ENCODE peak calls at places on chromosomes 4 and X, in eight cellular contexts. Y, Q, O, U, S, T, P and M are unnamed samples.
A peak's percentile ranks its signal among the peaks of the same experiment; 100 is the strongest.

GRCh38 chrX:132022115-132022862 is 813 bp upstream of the STK26 start:
- DNase-seq in P (no peak), U (no peak), T (no peak), Y (no peak), O (no peak), Q (peak; percentile 10), S (no peak), M (no peak)

GRCh38 chr4:54101190-54102041 is 1.5 kb downstream of the GSX2 start:
- DNase-seq in Y (no peak), Q (no peak), O (no peak), S (peak; percentile 64), P (no peak), U (no peak), T (no peak), M (no peak)

GRCh38 chr4:163343604-163344146 is at the start of gene NPY5R:
- DNase-seq in Y (no peak), O (no peak), Q (no peak), P (peak; percentile 43), T (no peak), U (no peak), S (peak; percentile 51), M (no peak)

GRCh38 chr4:80103615-80104014 is 30.6 kb upstream of the ANTXR2 start:
- DNase-seq in S (no peak), U (no peak), Y (no peak), Q (no peak), T (no peak), O (no peak), P (no peak), M (no peak)

GRCh38 chrX:134885336-134886016 is 105.3 kb upstream of the SMIM10 start:
- DNase-seq in U (no peak), Y (no peak), O (no peak), T (no peak), S (no peak), P (no peak), Q (no peak), M (no peak)

GRCh38 chr4:107017681-107018321 is 18.3 kb downstream of the DKK2 start:
- DNase-seq in S (no peak), P (no peak), T (no peak), Q (no peak), O (no peak), Y (no peak), U (no peak), M (no peak)

GRCh38 chrX:3144651-3145050 is 103.4 kb downstream of the ARSF start:
- DNase-seq in U (no peak), P (no peak), O (no peak), Y (no peak), T (no peak), Q (no peak), S (no peak), M (no peak)

GRCh38 chr4:53916431-53916889 is 147.9 kb downstream of the CHIC2 start:
- DNase-seq in O (no peak), S (no peak), U (no peak), Q (no peak), P (no peak), T (no peak), Y (no peak), M (no peak)

GRCh38 chr4:4995103-4995761 is 24.0 kb downstream of the CYTL1 start:
- DNase-seq in S (peak; percentile 90), P (peak; percentile 69), O (peak; percentile 66), T (peak; percentile 85), Y (peak; percentile 63), U (no peak), Q (peak; percentile 73), M (peak; percentile 61)

GRCh38 chrX:111282991-111283390 is 12.7 kb upstream of the CAPN6 start:
- DNase-seq in U (no peak), O (no peak), Y (no peak), T (no peak), S (no peak), P (no peak), Q (no peak), M (no peak)

GRCh38 chrX:111284615-111285294 is 14.5 kb upstream of the CAPN6 start:
- DNase-seq in T (no peak), Q (no peak), P (peak; percentile 59), U (no peak), S (no peak), O (no peak), Y (no peak), M (no peak)

GRCh38 chrX:111283446-111283845 is 13.2 kb upstream of the CAPN6 start:
- DNase-seq in U (no peak), Q (no peak), S (no peak), Y (no peak), P (no peak), T (no peak), O (no peak), M (no peak)

DNA sequence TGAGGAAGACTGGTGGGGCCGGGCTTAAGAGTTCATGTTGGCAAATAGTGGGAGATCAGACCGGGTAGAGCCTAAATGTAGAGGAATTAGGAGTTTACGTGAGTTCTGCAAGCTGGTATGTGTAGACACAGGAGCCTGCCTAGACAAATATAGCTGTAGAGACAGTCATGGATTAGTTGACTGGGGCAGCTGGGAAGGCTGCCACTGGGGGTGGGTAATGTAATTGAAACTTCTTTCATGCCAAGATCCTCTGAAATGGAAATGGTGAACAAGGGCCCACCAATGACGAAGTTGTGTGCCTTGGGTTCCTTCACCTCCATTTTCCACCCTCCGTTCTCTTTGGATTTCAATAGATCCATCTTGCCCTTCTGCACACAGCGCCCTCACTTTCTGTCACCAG is 11.9 kb upstream of the CAPN6 start:
- DNase-seq in U (no peak), T (no peak), Q (no peak), O (no peak), P (no peak), Y (no peak), S (no peak), M (no peak)
- H3K4me1 ChIP-seq in U (no peaks in the 10 kb centered on the region), T (no peaks in the 10 kb centered on the region), Q (no peaks in the 10 kb centered on the region), O (no peaks in the 10 kb centered on the region), P (no peaks in the 10 kb centered on the region), Y (no peaks in the 10 kb centered on the region), S (no peaks in the 10 kb centered on the region), M (no peaks in the 10 kb centered on the region)

DNA sequence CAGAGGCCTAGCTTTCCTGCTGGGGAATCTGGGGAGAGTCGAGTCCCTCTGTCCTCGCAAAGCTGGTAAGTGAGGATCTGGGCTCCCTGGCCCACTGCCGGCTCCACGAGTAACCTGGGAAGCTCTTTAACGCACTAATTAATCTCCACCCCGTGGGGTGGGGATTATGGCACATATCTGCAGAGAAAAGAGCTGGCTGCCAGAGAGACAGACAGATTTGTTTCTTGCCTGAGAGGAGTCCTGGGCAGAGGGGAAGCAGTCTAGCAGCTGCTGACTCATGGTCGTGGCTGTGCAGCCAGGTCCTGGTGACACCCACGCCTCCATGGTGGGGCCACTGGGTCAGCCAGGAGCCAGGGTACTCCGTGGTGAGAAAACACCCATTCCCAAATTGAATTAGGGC is 14.0 kb downstream of the SORCS2 start:
- DNase-seq in Q (peak; percentile 41), T (peak; percentile 80), Y (no peak), U (no peak), P (no peak), O (peak; percentile 22), S (no peak), M (peak; percentile 87)
- H3K4me1 ChIP-seq in Q (peaks cover 61% of the 10 kb centered on the region), T (peaks cover 21% of the 10 kb centered on the region), Y (peaks cover 7% of the 10 kb centered on the region), U (peaks cover 54% of the 10 kb centered on the region), P (no peaks in the 10 kb centered on the region), O (peaks cover 24% of the 10 kb centered on the region), S (no peaks in the 10 kb centered on the region), M (peaks cover 15% of the 10 kb centered on the region)

GRCh38 chr4:169244210-169244609 is 26.5 kb downstream of the SH3RF1 start:
- DNase-seq in O (no peak), Q (no peak), P (no peak), Y (no peak), T (no peak), U (no peak), S (no peak), M (no peak)
- H3K4me1 ChIP-seq in O (peaks cover 35% of the 10 kb centered on the region), Q (peaks cover 59% of the 10 kb centered on the region), P (no peaks in the 10 kb centered on the region), Y (peaks cover 9% of the 10 kb centered on the region), T (peaks cover 19% of the 10 kb centered on the region), U (peaks cover 24% of the 10 kb centered on the region), S (peaks cover 7% of the 10 kb centered on the region), M (no peaks in the 10 kb centered on the region)

GRCh38 chr4:185836268-185837084 is 24.5 kb upstream of the SORBS2 start:
- DNase-seq in O (no peak), T (no peak), S (no peak), P (no peak), Y (no peak), U (no peak), Q (no peak), M (no peak)
- H3K4me1 ChIP-seq in O (peaks cover 46% of the 10 kb centered on the region), T (peaks cover 42% of the 10 kb centered on the region), S (peaks cover 26% of the 10 kb centered on the region), P (no peaks in the 10 kb centered on the region), Y (peaks cover 10% of the 10 kb centered on the region), U (peaks cover 36% of the 10 kb centered on the region), Q (peaks cover 41% of the 10 kb centered on the region), M (peaks cover 44% of the 10 kb centered on the region)

GRCh38 chr4:145536044-145536443 is 54.4 kb downstream of the SMAD1 start:
- DNase-seq in U (no peak), O (no peak), P (no peak), S (no peak), Y (no peak), Q (no peak), T (no peak), M (no peak)

GRCh38 chr4:145541266-145541770 is 59.7 kb downstream of the SMAD1 start:
- DNase-seq in Q (no peak), O (no peak), T (no peak), Y (no peak), S (no peak), P (no peak), U (no peak), M (no peak)

GRCh38 chr4:145539677-145540076 is 58.0 kb downstream of the SMAD1 start:
- DNase-seq in S (no peak), O (no peak), Y (no peak), Q (no peak), T (no peak), P (no peak), U (no peak), M (no peak)

GRCh38 chr4:145538636-145539035 is 57.0 kb downstream of the SMAD1 start:
- DNase-seq in S (no peak), T (no peak), P (no peak), Y (no peak), U (no peak), O (no peak), Q (no peak), M (no peak)

GRCh38 chr4:145540235-145540634 is 58.6 kb downstream of the SMAD1 start:
- DNase-seq in P (no peak), Q (no peak), T (no peak), S (no peak), Y (no peak), O (no peak), U (no peak), M (no peak)
- H3K4me1 ChIP-seq in P (no peaks in the 10 kb centered on the region), Q (peaks cover 8% of the 10 kb centered on the region), T (no peaks in the 10 kb centered on the region), S (no peaks in the 10 kb centered on the region), Y (peaks cover 5% of the 10 kb centered on the region), O (peaks cover 73% of the 10 kb centered on the region), U (peaks cover 39% of the 10 kb centered on the region), M (peaks cover 62% of the 10 kb centered on the region)